ENCODE peak calls at places on chromosomes 2 and 18, in seven cellular contexts. One of them, this sample, is unnamed.
A peak's percentile ranks its signal among the peaks of the same experiment; 100 is the strongest.

GRCh38 chr18:48408727-48409590 is at the start of gene ZBTB7C:
- DNase-seq in A549: no peak
- DNase-seq in GM20000: peak; percentile 62
- DNase-seq in bronchial epithelial cell: no peak
- DNase-seq in IMR-90: no peak
- DNase-seq in endothelial cell of umbilical vein: peak; percentile 3
- DNase-seq in WTC11: peak; percentile 52
- DNase-seq in this sample: peak; percentile 37

GRCh38 chr2:154247503-154247902 is 375.8 kb downstream of the GALNT13 start:
- DNase-seq in WTC11: no peak
- DNase-seq in A549: no peak
- DNase-seq in endothelial cell of umbilical vein: no peak
- DNase-seq in IMR-90: no peak
- DNase-seq in bronchial epithelial cell: no peak
- DNase-seq in GM20000: no peak
- DNase-seq in this sample: no peak

GRCh38 chr18:72458256-72458655 is 85.9 kb downstream of the CBLN2 start:
- DNase-seq in WTC11: no peak
- DNase-seq in IMR-90: no peak
- DNase-seq in endothelial cell of umbilical vein: peak; percentile 6
- DNase-seq in GM20000: no peak
- DNase-seq in bronchial epithelial cell: no peak
- DNase-seq in A549: no peak
- DNase-seq in this sample: no peak

GRCh38 chr2:215764441-215765048 is 248.8 kb downstream of the MREG start:
- DNase-seq in IMR-90: peak; percentile 90
- DNase-seq in endothelial cell of umbilical vein: peak; percentile 34
- DNase-seq in bronchial epithelial cell: peak; percentile 94
- DNase-seq in WTC11: no peak
- DNase-seq in GM20000: no peak
- DNase-seq in A549: no peak
- DNase-seq in this sample: no peak

GRCh38 chr2:128661955-128662564 is 343.4 kb upstream of the HS6ST1 start:
- DNase-seq in endothelial cell of umbilical vein: no peak
- DNase-seq in A549: no peak
- DNase-seq in WTC11: no peak
- DNase-seq in IMR-90: no peak
- DNase-seq in GM20000: no peak
- DNase-seq in bronchial epithelial cell: no peak
- DNase-seq in this sample: no peak

GRCh38 chr2:220277445-220277960 is 650.1 kb downstream of the SLC4A3 start:
- DNase-seq in GM20000: no peak
- DNase-seq in bronchial epithelial cell: peak; percentile 95
- DNase-seq in IMR-90: peak; percentile 89
- DNase-seq in A549: peak; percentile 71
- DNase-seq in WTC11: no peak
- DNase-seq in endothelial cell of umbilical vein: no peak
- DNase-seq in this sample: no peak

GRCh38 chr2:68799138-68799537 is 64.5 kb downstream of the ARHGAP25 start:
- DNase-seq in bronchial epithelial cell: peak; percentile 72
- DNase-seq in GM20000: no peak
- DNase-seq in WTC11: no peak
- DNase-seq in A549: no peak
- DNase-seq in endothelial cell of umbilical vein: no peak
- DNase-seq in IMR-90: no peak
- DNase-seq in this sample: no peak

GRCh38 chr2:69017876-69018275 is 4.9 kb downstream of the ANTXR1 start:
- DNase-seq in endothelial cell of umbilical vein: no peak
- DNase-seq in A549: no peak
- DNase-seq in WTC11: no peak
- DNase-seq in IMR-90: peak; percentile 49
- DNase-seq in bronchial epithelial cell: no peak
- DNase-seq in GM20000: no peak
- DNase-seq in this sample: peak; percentile 46

GRCh38 chr18:22609642-22610041 is 191.9 kb upstream of the CTAGE1 start:
- DNase-seq in A549: peak; percentile 27
- DNase-seq in bronchial epithelial cell: peak; percentile 24
- DNase-seq in IMR-90: peak; percentile 16
- DNase-seq in endothelial cell of umbilical vein: peak; percentile 82
- DNase-seq in GM20000: no peak
- DNase-seq in WTC11: no peak
- DNase-seq in this sample: no peak

GRCh38 chr2:112187805-112188596 is 49.8 kb downstream of the FBLN7 start:
- DNase-seq in WTC11: no peak
- DNase-seq in bronchial epithelial cell: peak; percentile 87
- DNase-seq in A549: no peak
- DNase-seq in GM20000: peak; percentile 61
- DNase-seq in IMR-90: no peak
- DNase-seq in endothelial cell of umbilical vein: peak; percentile 75
- DNase-seq in this sample: no peak

GRCh38 chr18:8427339-8427738 is 181.9 kb upstream of the RAB12 start:
- DNase-seq in bronchial epithelial cell: no peak
- DNase-seq in GM20000: no peak
- DNase-seq in WTC11: no peak
- DNase-seq in endothelial cell of umbilical vein: no peak
- DNase-seq in A549: no peak
- DNase-seq in IMR-90: no peak
- DNase-seq in this sample: no peak

GRCh38 chr18:991441-991840 is 86.8 kb downstream of the ADCYAP1 start:
- DNase-seq in bronchial epithelial cell: no peak
- DNase-seq in A549: no peak
- DNase-seq in endothelial cell of umbilical vein: peak; percentile 81
- DNase-seq in IMR-90: no peak
- DNase-seq in GM20000: no peak
- DNase-seq in WTC11: no peak
- DNase-seq in this sample: no peak

GRCh38 chr18:48949606-48950535 is 894 bp downstream of the SMAD7 start:
- DNase-seq in bronchial epithelial cell: no peak
- DNase-seq in endothelial cell of umbilical vein: peak; percentile 53
- DNase-seq in A549: no peak
- DNase-seq in IMR-90: peak; percentile 60
- DNase-seq in WTC11: peak; percentile 66
- DNase-seq in GM20000: peak; percentile 75
- DNase-seq in this sample: peak; percentile 68

GRCh38 chr2:187138240-187138639 is 289.3 kb upstream of the ZSWIM2 start:
- DNase-seq in GM20000: peak; percentile 3
- DNase-seq in bronchial epithelial cell: peak; percentile 23
- DNase-seq in WTC11: peak; percentile 52
- DNase-seq in A549: no peak
- DNase-seq in IMR-90: peak; percentile 21
- DNase-seq in endothelial cell of umbilical vein: peak; percentile 81
- DNase-seq in this sample: peak; percentile 47

GRCh38 chr2:200828572-200829257 is 17.0 kb downstream of the BZW1 start:
- DNase-seq in bronchial epithelial cell: no peak
- DNase-seq in IMR-90: no peak
- DNase-seq in A549: no peak
- DNase-seq in GM20000: no peak
- DNase-seq in endothelial cell of umbilical vein: no peak
- DNase-seq in WTC11: no peak
- DNase-seq in this sample: no peak

GRCh38 chr2:54581326-54582039 is 125.4 kb downstream of the SPTBN1 start:
- DNase-seq in IMR-90: no peak
- DNase-seq in WTC11: no peak
- DNase-seq in GM20000: no peak
- DNase-seq in bronchial epithelial cell: no peak
- DNase-seq in A549: no peak
- DNase-seq in endothelial cell of umbilical vein: no peak
- DNase-seq in this sample: no peak

GRCh38 chr2:152054593-152054992 is 44.3 kb downstream of the CACNB4 start:
- DNase-seq in IMR-90: peak; percentile 65
- DNase-seq in A549: no peak
- DNase-seq in endothelial cell of umbilical vein: no peak
- DNase-seq in WTC11: no peak
- DNase-seq in bronchial epithelial cell: peak; percentile 79
- DNase-seq in GM20000: no peak
- DNase-seq in this sample: peak; percentile 68

GRCh38 chr2:226169751-226170581 is 629.7 kb downstream of the IRS1 start:
- DNase-seq in GM20000: no peak
- DNase-seq in endothelial cell of umbilical vein: no peak
- DNase-seq in bronchial epithelial cell: no peak
- DNase-seq in WTC11: no peak
- DNase-seq in IMR-90: no peak
- DNase-seq in A549: no peak
- DNase-seq in this sample: no peak

GRCh38 chr18:58851874-58852273 is 12.8 kb upstream of the ZNF532 start:
- DNase-seq in A549: no peak
- DNase-seq in WTC11: no peak
- DNase-seq in endothelial cell of umbilical vein: no peak
- DNase-seq in GM20000: no peak
- DNase-seq in IMR-90: no peak
- DNase-seq in bronchial epithelial cell: no peak
- DNase-seq in this sample: no peak

GRCh38 chr2:216354236-216354788 is 18.0 kb downstream of the MARCHF4 start:
- DNase-seq in IMR-90: peak; percentile 61
- DNase-seq in bronchial epithelial cell: no peak
- DNase-seq in endothelial cell of umbilical vein: no peak
- DNase-seq in WTC11: no peak
- DNase-seq in GM20000: no peak
- DNase-seq in A549: no peak
- DNase-seq in this sample: no peak

GRCh38 chr2:219125225-219125885 is 35.3 kb downstream of the NHEJ1 start:
- DNase-seq in endothelial cell of umbilical vein: no peak
- DNase-seq in bronchial epithelial cell: peak; percentile 64
- DNase-seq in GM20000: no peak
- DNase-seq in WTC11: no peak
- DNase-seq in A549: peak; percentile 31
- DNase-seq in IMR-90: peak; percentile 88
- DNase-seq in this sample: no peak

GRCh38 chr2:189024861-189025618 is 50.9 kb downstream of the COL3A1 start:
- DNase-seq in GM20000: no peak
- DNase-seq in bronchial epithelial cell: peak; percentile 11
- DNase-seq in A549: no peak
- DNase-seq in endothelial cell of umbilical vein: no peak
- DNase-seq in IMR-90: no peak
- DNase-seq in WTC11: peak; percentile 37
- DNase-seq in this sample: peak; percentile 32
- TF ChIP-seq CTCF in GM20000: peak; percentile 15
- TF ChIP-seq CTCF in bronchial epithelial cell: peak; percentile 55
- TF ChIP-seq CTCF in A549: peak; percentile 35
- TF ChIP-seq CTCF in endothelial cell of umbilical vein: peak; percentile 25
- TF ChIP-seq CTCF in IMR-90: peak; percentile 37
- TF ChIP-seq CTCF in WTC11: peak; percentile 44
- TF ChIP-seq CTCF in this sample: peak; percentile 56

GRCh38 chr2:230767862-230768388 is 55.3 kb downstream of the CAB39 start:
- DNase-seq in IMR-90: no peak
- DNase-seq in endothelial cell of umbilical vein: no peak
- DNase-seq in bronchial epithelial cell: no peak
- DNase-seq in GM20000: no peak
- DNase-seq in WTC11: no peak
- DNase-seq in A549: no peak
- DNase-seq in this sample: no peak
- TF ChIP-seq CTCF in IMR-90: no peak
- TF ChIP-seq CTCF in endothelial cell of umbilical vein: no peak
- TF ChIP-seq CTCF in bronchial epithelial cell: no peak
- TF ChIP-seq CTCF in GM20000: no peak
- TF ChIP-seq CTCF in WTC11: no peak
- TF ChIP-seq CTCF in A549: no peak
- TF ChIP-seq CTCF in this sample: no peak

DNA sequence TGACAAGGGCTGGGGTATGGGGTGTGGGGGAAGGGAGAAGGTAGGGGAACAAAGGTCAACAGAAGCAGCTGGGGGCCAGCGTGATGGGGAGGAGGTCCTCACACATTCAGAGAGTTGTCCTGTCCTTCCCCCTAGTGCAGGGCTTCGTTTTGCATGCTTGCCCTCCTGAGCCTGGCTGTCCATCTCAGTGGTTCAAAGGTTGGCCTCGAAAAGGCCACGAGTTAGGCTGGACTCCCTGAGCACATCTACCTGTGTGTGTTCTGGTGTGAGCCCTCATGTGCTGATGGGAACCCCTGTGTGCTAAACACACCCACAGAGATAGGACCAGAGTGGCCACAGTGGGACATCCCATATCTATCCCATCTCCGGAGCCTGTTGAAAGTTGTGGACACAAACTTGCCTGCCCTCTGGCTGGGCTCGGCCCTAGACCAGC is 51.9 kb downstream of the EPAS1 start:
- DNase-seq in WTC11: no peak
- DNase-seq in A549: no peak
- DNase-seq in IMR-90: no peak
- DNase-seq in GM20000: no peak
- DNase-seq in bronchial epithelial cell: no peak
- DNase-seq in endothelial cell of umbilical vein: no peak
- DNase-seq in this sample: no peak
- TF ChIP-seq CTCF in WTC11: no peak
- TF ChIP-seq CTCF in A549: no peak
- TF ChIP-seq CTCF in IMR-90: no peak
- TF ChIP-seq CTCF in GM20000: no peak
- TF ChIP-seq CTCF in bronchial epithelial cell: no peak
- TF ChIP-seq CTCF in endothelial cell of umbilical vein: no peak
- TF ChIP-seq CTCF in this sample: no peak

GRCh38 chr2:144330951-144331651 is 188.8 kb downstream of the ZEB2 start:
- DNase-seq in endothelial cell of umbilical vein: peak; percentile 57
- DNase-seq in GM20000: no peak
- DNase-seq in bronchial epithelial cell: peak; percentile 29
- DNase-seq in WTC11: no peak
- DNase-seq in IMR-90: peak; percentile 18
- DNase-seq in A549: no peak
- DNase-seq in this sample: no peak

GRCh38 chr2:144333144-144333555 is 186.8 kb downstream of the ZEB2 start:
- DNase-seq in WTC11: no peak
- DNase-seq in A549: no peak
- DNase-seq in GM20000: no peak
- DNase-seq in bronchial epithelial cell: no peak
- DNase-seq in endothelial cell of umbilical vein: no peak
- DNase-seq in IMR-90: no peak
- DNase-seq in this sample: no peak

GRCh38 chr2:144332356-144333143 is 187.4 kb downstream of the ZEB2 start:
- DNase-seq in GM20000: peak; percentile 96
- DNase-seq in endothelial cell of umbilical vein: peak; percentile 88
- DNase-seq in WTC11: peak; percentile 84
- DNase-seq in IMR-90: peak; percentile 83
- DNase-seq in A549: peak; percentile 48
- DNase-seq in bronchial epithelial cell: peak; percentile 64
- DNase-seq in this sample: peak; percentile 94

GRCh38 chr2:144329472-144329871 is 190.4 kb downstream of the ZEB2 start:
- DNase-seq in WTC11: no peak
- DNase-seq in GM20000: no peak
- DNase-seq in A549: no peak
- DNase-seq in IMR-90: no peak
- DNase-seq in endothelial cell of umbilical vein: no peak
- DNase-seq in bronchial epithelial cell: no peak
- DNase-seq in this sample: no peak

DNA sequence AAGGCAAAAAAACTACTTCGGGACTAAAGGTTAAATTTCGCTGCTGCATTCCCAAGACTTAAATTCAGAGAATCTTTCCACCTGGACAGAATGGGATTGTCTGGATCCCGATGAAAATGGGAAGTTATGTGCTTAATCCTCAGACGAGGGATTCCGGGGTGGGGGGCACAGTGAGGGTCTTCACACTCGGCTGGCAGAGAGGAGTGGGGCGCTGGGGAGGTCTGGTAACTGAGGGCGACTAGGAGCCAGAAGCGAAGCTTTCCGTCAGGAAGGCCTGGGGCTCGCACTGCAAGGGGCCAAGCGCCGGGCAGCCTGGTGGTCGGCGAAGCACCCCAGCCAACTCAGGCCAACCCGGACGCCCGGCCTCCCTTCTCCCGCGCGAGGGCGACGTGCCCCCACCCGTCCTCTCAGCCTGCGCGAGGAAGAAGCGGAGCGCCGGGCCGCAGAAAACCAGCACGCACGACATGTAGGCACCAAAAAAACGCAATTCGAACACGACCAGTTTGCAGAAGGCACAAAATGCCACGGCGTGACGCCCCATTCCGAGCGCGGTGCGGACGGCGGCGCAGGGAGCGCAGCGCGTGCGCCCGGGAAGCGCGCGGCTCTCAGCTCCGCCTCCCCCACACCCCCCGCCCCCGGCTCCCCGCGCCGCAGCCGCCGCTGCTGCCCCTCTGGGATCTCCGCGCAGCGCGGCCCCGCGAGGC is 188.1 kb downstream of the ZEB2 start:
- DNase-seq in A549: peak; percentile 23
- DNase-seq in IMR-90: no peak
- DNase-seq in endothelial cell of umbilical vein: peak; percentile 76
- DNase-seq in WTC11: peak; percentile 51
- DNase-seq in bronchial epithelial cell: peak; percentile 40
- DNase-seq in GM20000: no peak
- DNase-seq in this sample: no peak
- TF ChIP-seq CTCF in A549: peak; percentile 20
- TF ChIP-seq CTCF in IMR-90: peak; percentile 38
- TF ChIP-seq CTCF in endothelial cell of umbilical vein: peak; percentile 22
- TF ChIP-seq CTCF in WTC11: no peak
- TF ChIP-seq CTCF in bronchial epithelial cell: peak; percentile 36
- TF ChIP-seq CTCF in GM20000: no peak
- TF ChIP-seq CTCF in this sample: peak; percentile 17